ENCODE peak calls at places on chromosomes 13 and 19, in six cellular contexts. P, W, X, U, A and O are unnamed samples.

GRCh38 chr19:28176193-28176592 is 1036.8 kb downstream of the UQCRFS1 start:
- DNase-seq in X (no peak), W (no peak), P (no peak), U (no peak), A (no peak), O (no peak)

GRCh38 chr13:107324416-107325204 is 756.7 kb upstream of the ARGLU1 start:
- DNase-seq in W (no peak), U (no peak), A (no peak), P (no peak), X (no peak), O (no peak)

GRCh38 chr19:6970478-6970877 is 50.8 kb downstream of the MBD3L2B start:
- DNase-seq in W (no peak), P (no peak), X (no peak), A (no peak), U (no peak), O (no peak)

GRCh38 chr19:18220632-18221275 is 5.5 kb downstream of the PDE4C start:
- DNase-seq in X (no peak), W (no peak), A (no peak), U (no peak), P (no peak), O (no peak)

GRCh38 chr13:43300817-43301216 is 277.4 kb downstream of the DNAJC15 start:
- DNase-seq in P (no peak), X (no peak), W (no peak), A (no peak), U (no peak), O (no peak)

GRCh38 chr19:4061178-4061682 is 5.5 kb downstream of the ZBTB7A start:
- DNase-seq in W (no peak), A (peak; percentile 89), P (peak; percentile 98), U (no peak), X (no peak), O (peak; percentile 75)

GRCh38 chr13:42878721-42879120 is 97.3 kb downstream of the FAM216B start:
- DNase-seq in A (no peak), P (no peak), X (no peak), W (no peak), U (no peak), O (no peak)

GRCh38 chr13:51818771-51819511 is 15.0 kb upstream of the DHRS12 start:
- DNase-seq in X (no peak), U (no peak), A (no peak), P (no peak), W (no peak), O (no peak)

GRCh38 chr13:63517376-63517775 is 2101.7 kb upstream of the PCDH20 start:
- DNase-seq in A (no peak), W (no peak), X (no peak), P (no peak), U (no peak), O (no peak)

GRCh38 chr13:42011601-42012401 is 36.6 kb upstream of the DGKH start:
- DNase-seq in W (no peak), U (no peak), A (peak; percentile 37), P (no peak), X (no peak), O (peak; percentile 38)

GRCh38 chr13:45473627-45474026 is 8.9 kb downstream of the COG3 start:
- DNase-seq in P (no peak), U (no peak), A (no peak), W (no peak), X (no peak), O (no peak)

GRCh38 chr19:5250127-5250659 is 90.4 kb downstream of the PTPRS start:
- DNase-seq in A (no peak), X (no peak), P (no peak), W (no peak), U (no peak), O (peak; percentile 87)

GRCh38 chr19:46785054-46785979 is 3.1 kb downstream of the SLC1A5 start:
- DNase-seq in U (no peak), X (no peak), A (no peak), W (no peak), P (no peak), O (no peak)

GRCh38 chr13:103282571-103283450 is 216.6 kb upstream of the SLC10A2 start:
- DNase-seq in A (no peak), P (no peak), U (no peak), X (peak; percentile 18), W (no peak), O (no peak)

GRCh38 chr13:101514695-101515275 is 62.3 kb downstream of the ITGBL1 start:
- DNase-seq in P (no peak), U (no peak), A (no peak), W (no peak), X (peak; percentile 2), O (no peak)

GRCh38 chr13:59277106-59277505 is 886.6 kb downstream of the DIAPH3 start:
- DNase-seq in X (no peak), W (no peak), A (no peak), P (no peak), U (no peak), O (no peak)

GRCh38 chr13:106028916-106029315 is 506.5 kb downstream of the EFNB2 start:
- DNase-seq in U (no peak), X (no peak), W (no peak), P (no peak), A (no peak), O (no peak)

GRCh38 chr13:76216729-76217128 is 580.6 kb downstream of the LMO7 start:
- DNase-seq in A (no peak), P (no peak), U (no peak), W (no peak), X (no peak), O (no peak)

GRCh38 chr19:43723588-43723987 is 7.7 kb downstream of the IRGC start:
- DNase-seq in X (no peak), U (no peak), A (no peak), W (no peak), P (no peak), O (no peak)

GRCh38 chr19:47619763-47620162 is 10.8 kb downstream of the BICRA start:
- DNase-seq in U (no peak), P (no peak), A (no peak), X (no peak), W (no peak), O (no peak)

GRCh38 chr19:49591731-49592485 is 926 bp downstream of the PRR12 start:
- DNase-seq in X (peak; percentile 84), W (no peak), P (peak; percentile 92), U (no peak), A (peak; percentile 37), O (no peak)

GRCh38 chr19:49589391-49589790 is 1.6 kb upstream of the PRR12 start:
- DNase-seq in P (no peak), X (no peak), W (no peak), U (no peak), A (no peak), O (no peak)

GRCh38 chr19:49590971-49591730 is at the start of gene PRR12:
- DNase-seq in X (peak; percentile 96), A (peak; percentile 49), W (no peak), P (peak; percentile 92), U (no peak), O (peak; percentile 47)

GRCh38 chr19:49588370-49589122 is 2.4 kb upstream of the PRR12 start:
- DNase-seq in U (no peak), X (no peak), A (no peak), P (no peak), W (no peak), O (no peak)

GRCh38 chr19:49590071-49590970 is 661 bp upstream of the PRR12 start:
- DNase-seq in X (peak; percentile 97), W (peak; percentile 91), P (peak; percentile 99), U (peak; percentile 89), A (peak; percentile 97), O (peak; percentile 98)
- TF ChIP-seq CTCF in X (no peak), W (peak; percentile 2), P (no peak), U (no peak), A (no peak), O (peak; percentile 21)

DNA sequence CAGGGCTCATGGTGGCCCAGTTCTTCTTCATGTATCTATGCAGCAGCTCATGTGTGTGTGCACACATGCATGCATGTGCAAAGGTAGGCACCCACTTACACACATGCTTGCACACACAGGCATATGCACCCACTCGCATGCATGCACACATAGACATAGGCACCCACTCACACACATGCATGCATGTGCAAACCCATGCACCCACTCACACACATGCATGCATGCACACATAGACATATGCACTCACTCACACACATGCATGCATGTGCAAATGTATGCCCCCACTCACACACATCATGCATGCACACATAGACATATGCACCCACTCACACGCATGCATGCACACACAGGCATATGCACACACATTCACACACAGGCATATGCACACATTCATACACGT is 64.1 kb upstream of the ARHGEF7 start:
- DNase-seq in A (no peak), U (no peak), P (peak; percentile 9), X (no peak), W (no peak), O (no peak)
- H3K4me3 ChIP-seq in A (no peak overlapping the region), U (no peak overlapping the region), P (no peak overlapping the region), X (no peak overlapping the region), W (no peak overlapping the region), O (no peak overlapping the region)

GRCh38 chr19:10553943-10554381 is 10.3 kb downstream of the ATG4D start:
- DNase-seq in A (peak; percentile 45), X (no peak), W (peak; percentile 55), P (no peak), U (no peak), O (no peak)
- TF ChIP-seq POLR2A in A (no peak), X (no peak), W (peak; percentile 63), P (no peak), U (no peak), O (no peak)

DNA sequence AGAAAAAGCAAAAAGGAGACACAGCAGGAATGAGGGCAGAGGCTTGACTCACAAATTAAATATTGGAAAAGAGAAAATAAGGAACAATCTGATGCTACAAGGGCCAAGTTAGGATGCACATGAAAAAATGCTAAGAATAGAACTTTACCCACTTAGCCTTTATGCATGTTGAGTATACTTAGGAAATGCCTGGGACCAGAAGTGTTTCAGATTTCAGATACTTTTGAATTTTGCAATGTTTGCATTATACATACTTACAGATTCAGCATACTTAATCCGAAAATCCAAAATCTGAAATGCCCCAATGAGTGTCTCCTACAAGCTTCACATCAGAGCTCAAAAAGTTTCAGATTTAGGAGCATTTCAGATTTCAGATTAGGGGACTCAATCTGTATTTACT is 262.3 kb downstream of the ABCC4 start:
- DNase-seq in W (no peak), U (no peak), P (no peak), A (no peak), X (no peak), O (no peak)
- TF ChIP-seq CTCF in W (no peak), U (no peak), P (no peak), A (no peak), X (no peak), O (no peak)

DNA sequence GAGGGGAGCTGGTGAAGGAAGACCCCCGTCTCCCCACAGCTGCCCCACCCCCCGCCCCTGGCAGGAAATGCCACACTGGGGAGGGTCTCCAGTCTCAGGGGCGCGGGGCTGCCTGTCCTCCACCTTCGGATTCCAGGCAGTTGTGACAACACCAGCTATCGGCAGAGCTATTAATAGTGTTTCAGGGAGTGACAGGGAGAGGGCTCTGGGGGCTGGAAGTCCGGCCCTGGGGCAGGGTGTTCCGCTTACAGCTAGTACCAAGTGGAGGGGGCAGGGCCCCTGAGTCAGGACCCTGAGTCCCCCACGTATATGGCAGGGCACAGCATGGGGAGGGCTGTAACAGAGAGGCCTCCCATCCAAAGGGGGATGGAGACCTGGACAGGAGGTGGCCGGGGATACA is 4.1 kb downstream of the SIX5 start:
- DNase-seq in A (no peak), X (no peak), W (no peak), U (no peak), P (no peak), O (no peak)
- H3K4me3 ChIP-seq in A (no peak overlapping the region), X (no peak overlapping the region), W (no peak overlapping the region), U (no peak overlapping the region), P (no peak overlapping the region), O (no peak overlapping the region)